ENCODE peak calls at places on chromosome 21, in four cellular contexts. V is stomach, P is heart right ventricle, U is lower lobe of right lung. Q is an unnamed sample.

GRCh38 chr21:27681038-27681437 is 714.1 kb upstream of the ADAMTS5 start:
- DNase-seq in V (no peak), P (no peak), U (no peak), Q (peak)

GRCh38 chr21:39430954-39431353 is 14.6 kb downstream of the LCA5L start:
- DNase-seq in V (no peak), P (no peak), U (no peak), Q (no peak)

GRCh38 chr21:36656138-36656537 is 42.8 kb upstream of the SIM2 start:
- DNase-seq in V (peak), P (no peak), U (peak), Q (no peak)

GRCh38 chr21:36446296-36446695 is 33.6 kb downstream of the CLDN14 start:
- DNase-seq in V (no peak), P (no peak), U (no peak), Q (no peak)

GRCh38 chr21:43884861-43885370 is 19.9 kb downstream of the AGPAT3 start:
- DNase-seq in V (no peak), P (no peak), U (no peak), Q (no peak)

GRCh38 chr21:29164330-29164942 is 34.0 kb downstream of the MAP3K7CL start:
- DNase-seq in V (no peak), P (no peak), U (no peak), Q (no peak)

GRCh38 chr21:15363921-15364320 is 299.1 kb upstream of the NRIP1 start:
- DNase-seq in V (no peak), P (no peak), U (no peak), Q (no peak)

GRCh38 chr21:28083350-28083749 is 909.3 kb downstream of the LTN1 start:
- DNase-seq in V (no peak), P (no peak), U (no peak), Q (no peak)

GRCh38 chr21:44444286-44444931 is 10.9 kb upstream of the LRRC3 start:
- DNase-seq in V (no peak), P (peak), U (peak), Q (no peak)

GRCh38 chr21:22314963-22315362 is 1316.8 kb downstream of the NCAM2 start:
- DNase-seq in V (no peak), P (no peak), U (no peak), Q (no peak)

GRCh38 chr21:38223893-38224540 is 32.8 kb upstream of the KCNJ15 start:
- DNase-seq in V (no peak), P (no peak), U (no peak), Q (no peak)

GRCh38 chr21:38234395-38235142 is 22.2 kb upstream of the KCNJ15 start:
- DNase-seq in V (peak), P (no peak), U (no peak), Q (no peak)

GRCh38 chr21:38228115-38228514 is 28.7 kb upstream of the KCNJ15 start:
- DNase-seq in V (no peak), P (no peak), U (no peak), Q (no peak)

GRCh38 chr21:38227401-38227800 is 29.4 kb upstream of the KCNJ15 start:
- DNase-seq in V (no peak), P (no peak), U (no peak), Q (no peak)

GRCh38 chr21:38229260-38229877 is 27.4 kb upstream of the KCNJ15 start:
- DNase-seq in V (no peak), P (no peak), U (no peak), Q (no peak)
- TF ChIP-seq CTCF in V (no peak), P (no peak), U (no peak), Q (no peak)

GRCh38 chr21:46227811-46228344 is 696 bp downstream of the LSS start:
- DNase-seq in V (no peak), P (no peak), U (no peak), Q (no peak)

GRCh38 chr21:46223217-46223616 is 5.4 kb downstream of the LSS start:
- DNase-seq in V (no peak), P (no peak), U (no peak), Q (no peak)

GRCh38 chr21:46226920-46227599 is 1.5 kb downstream of the LSS start:
- DNase-seq in V (no peak), P (no peak), U (no peak), Q (peak)

GRCh38 chr21:46228345-46229051 is at the start of gene LSS:
- DNase-seq in V (peak), P (peak), U (peak), Q (peak)

GRCh38 chr21:46226146-46226545 is 2.4 kb downstream of the LSS start:
- DNase-seq in V (no peak), P (no peak), U (no peak), Q (no peak)
- H3K4me3 ChIP-seq in V (no peak), P (no peak), U (peak), Q (no peak)

GRCh38 chr21:35436899-35437298 is 387.8 kb upstream of the RUNX1 start:
- DNase-seq in V (no peak), P (no peak), U (no peak), Q (no peak)
- TF ChIP-seq CTCF in V (no peak), P (no peak), U (no peak), Q (no peak)

GRCh38 chr21:41425954-41426655 is at the start of gene MX1:
- DNase-seq in V (peak), P (peak), U (peak), Q (no peak)
- H3K4me3 ChIP-seq in V (peak), P (peak), U (peak), Q (peak)

DNA sequence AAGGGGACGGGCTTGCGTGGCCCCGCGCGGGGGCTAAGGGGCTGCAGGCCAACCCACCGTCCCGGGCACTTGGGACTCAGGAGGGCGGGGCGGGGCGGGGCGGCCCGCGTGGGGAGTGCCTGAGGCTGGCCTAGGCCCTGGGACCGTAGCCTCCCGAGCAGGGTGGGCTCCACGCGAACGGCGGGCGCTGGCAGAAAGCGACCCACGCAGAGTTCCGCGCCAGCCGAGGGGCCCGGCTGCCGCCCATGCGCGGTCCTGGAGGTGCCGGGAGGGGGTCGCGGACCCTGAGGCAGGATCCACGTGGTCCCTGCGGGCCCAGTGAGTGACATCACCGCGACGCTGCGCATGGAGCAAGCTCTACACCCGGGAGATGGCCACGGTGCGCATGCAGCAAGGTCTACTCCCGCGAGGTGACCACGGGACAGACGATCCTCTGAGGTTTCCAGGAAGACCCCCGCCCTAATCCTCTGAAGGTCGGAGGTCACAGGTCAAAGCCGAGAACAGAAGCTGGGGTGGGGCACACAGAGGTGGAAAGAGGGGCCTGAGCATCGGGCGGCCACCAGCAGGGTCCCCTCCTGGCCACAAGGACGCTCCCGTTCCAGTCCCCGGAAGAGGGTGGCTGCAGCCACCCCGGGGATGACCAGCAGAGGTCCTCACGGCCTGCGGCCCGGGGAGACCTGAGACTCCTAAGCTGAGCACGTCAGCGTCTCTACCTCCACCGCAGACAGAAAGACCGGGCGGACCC is 13.5 kb upstream of the SLC19A1 start:
- DNase-seq in V (peak), P (peak), U (peak), Q (no peak)
- TF ChIP-seq CTCF in V (peak), P (peak), U (peak), Q (peak)

GRCh38 chr21:33300701-33301631 is 23.8 kb upstream of the IFNAR1 start:
- DNase-seq in V (no peak), P (no peak), U (no peak), Q (no peak)
- H3K4me3 ChIP-seq in V (no peak), P (no peak), U (no peak), Q (no peak)

DNA sequence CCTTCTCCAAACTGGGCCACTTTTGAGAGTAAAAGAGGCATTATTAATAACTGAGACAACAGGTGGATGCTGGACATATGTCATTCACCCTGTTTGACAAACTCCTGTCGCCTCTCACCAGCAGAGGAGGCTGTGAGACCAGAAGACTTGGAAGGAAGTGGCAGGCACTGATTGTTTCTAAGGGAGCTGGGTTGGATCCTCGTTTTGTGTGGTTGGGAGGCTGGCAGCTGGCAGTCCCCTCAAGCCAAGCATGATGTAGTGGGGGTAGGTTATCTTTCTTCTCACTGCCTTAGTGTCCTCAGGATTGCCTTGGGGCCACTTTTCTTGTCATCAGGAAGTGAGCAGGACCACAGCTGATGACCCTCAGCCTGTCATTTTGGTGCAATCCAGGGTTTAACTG is 86.5 kb upstream of the KCNJ15 start:
- DNase-seq in V (peak), P (no peak), U (peak), Q (no peak)
- TF ChIP-seq CTCF in V (peak), P (peak), U (peak), Q (peak)

Q was measured in BJ.